ENCODE peak calls at places on chromosomes 16 and 17, in ten cellular contexts. B is BJ; T is colonic mucosa; Q is AG10803; W is heart left ventricle; G is IMR-90; L is kidney; V is CD8-positive, alpha-beta T cell; K is endothelial cell of umbilical vein; D is Peyer's patch. Z is an unnamed sample.

GRCh38 chr17:61491981-61492380 is 39.8 kb downstream of the TBX4 start:
- DNase-seq in B (no peak), T (no peak), Q (no peak), W (no peak), G (no peak), L (no peak), V (no peak), K (no peak), D (no peak), Z (no peak)

GRCh38 chr17:73943416-73943770 is 260.1 kb upstream of the RPL38 start:
- DNase-seq in B (no peak), T (no peak), Q (no peak), W (no peak), G (no peak), L (no peak), V (no peak), K (no peak), D (no peak), Z (no peak)

GRCh38 chr17:39246274-39246673 is 20.5 kb upstream of the STAC2 start:
- DNase-seq in B (no peak), T (no peak), Q (no peak), W (no peak), G (no peak), L (no peak), V (no peak), K (no peak), D (no peak), Z (no peak)

GRCh38 chr16:27445502-27446175 is 43.7 kb downstream of the IL21R start:
- DNase-seq in B (no peak), T (no peak), Q (no peak), W (peak), G (no peak), L (peak), V (no peak), K (no peak), D (peak), Z (no peak)

GRCh38 chr17:79027274-79027924 is 3.4 kb downstream of the C1QTNF1 start:
- DNase-seq in B (no peak), T (no peak), Q (no peak), W (peak), G (no peak), L (peak), V (no peak), K (no peak), D (peak), Z (no peak)

GRCh38 chr16:85208181-85208580 is 95.9 kb upstream of the CIBAR2 start:
- DNase-seq in B (no peak), T (no peak), Q (no peak), W (no peak), G (no peak), L (no peak), V (no peak), K (no peak), D (no peak), Z (no peak)

GRCh38 chr17:77445030-77445907 is 304.5 kb downstream of the SEC14L1 start:
- DNase-seq in B (no peak), T (peak), Q (peak), W (peak), G (peak), L (no peak), V (peak), K (no peak), D (no peak), Z (peak)

GRCh38 chr16:86536621-86537020 is 18.4 kb downstream of the MTHFSD start:
- DNase-seq in B (no peak), T (no peak), Q (no peak), W (no peak), G (no peak), L (peak), V (no peak), K (no peak), D (no peak), Z (no peak)

GRCh38 chr17:5780476-5780875 is 196.2 kb upstream of the NLRP1 start:
- DNase-seq in B (no peak), T (no peak), Q (peak), W (no peak), G (peak), L (no peak), V (no peak), K (peak), D (no peak), Z (no peak)

GRCh38 chr16:85712841-85713240 is 24.1 kb upstream of the GINS2 start:
- DNase-seq in B (no peak), T (no peak), Q (no peak), W (no peak), G (no peak), L (no peak), V (no peak), K (no peak), D (no peak), Z (no peak)

GRCh38 chr17:71501716-71502115 is 619.1 kb upstream of the SOX9 start:
- DNase-seq in B (no peak), T (no peak), Q (no peak), W (no peak), G (no peak), L (no peak), V (no peak), K (no peak), D (no peak), Z (no peak)

GRCh38 chr17:56917559-56918296 is 3.9 kb upstream of the TRIM25 start:
- DNase-seq in B (no peak), T (no peak), Q (no peak), W (no peak), G (no peak), L (no peak), V (no peak), K (no peak), D (no peak), Z (peak)

GRCh38 chr16:2786061-2786825 is 1.1 kb downstream of the PRSS33 start:
- DNase-seq in B (no peak), T (no peak), Q (no peak), W (peak), G (no peak), L (no peak), V (no peak), K (no peak), D (peak), Z (no peak)

GRCh38 chr17:233473-233941 is 52.1 kb upstream of the DOC2B start:
- DNase-seq in B (no peak), T (peak), Q (no peak), W (peak), G (no peak), L (peak), V (no peak), K (no peak), D (no peak), Z (no peak)

GRCh38 chr16:75207831-75208230 is 870 bp upstream of the CTRB2 start:
- DNase-seq in B (no peak), T (no peak), Q (no peak), W (no peak), G (no peak), L (no peak), V (no peak), K (no peak), D (no peak), Z (no peak)

GRCh38 chr17:46764335-46764708 is 54.2 kb downstream of the WNT3 start:
- DNase-seq in B (no peak), T (no peak), Q (no peak), W (no peak), G (no peak), L (no peak), V (no peak), K (no peak), D (no peak), Z (no peak)

GRCh38 chr17:49646391-49647255 is 31.3 kb downstream of the SPOP start:
- DNase-seq in B (peak), T (no peak), Q (peak), W (no peak), G (peak), L (no peak), V (no peak), K (peak), D (no peak), Z (peak)

GRCh38 chr17:37820313-37821024 is 75.6 kb upstream of the HNF1B start:
- DNase-seq in B (no peak), T (no peak), Q (no peak), W (no peak), G (no peak), L (no peak), V (no peak), K (no peak), D (no peak), Z (peak)

GRCh38 chr17:39625198-39625769 is 1.5 kb upstream of the PPP1R1B start:
- DNase-seq in B (no peak), T (peak), Q (no peak), W (no peak), G (no peak), L (no peak), V (no peak), K (no peak), D (no peak), Z (no peak)

GRCh38 chr17:79976451-79976850 is 59.2 kb downstream of the TBC1D16 start:
- DNase-seq in B (no peak), T (no peak), Q (no peak), W (no peak), G (no peak), L (peak), V (no peak), K (no peak), D (no peak), Z (no peak)

GRCh38 chr17:3558603-3559269 is 1.1 kb upstream of the TRPV3 start:
- DNase-seq in B (no peak), T (peak), Q (peak), W (no peak), G (peak), L (peak), V (no peak), K (no peak), D (peak), Z (peak)

GRCh38 chr17:10018461-10018891 is 113.4 kb upstream of the RCVRN start:
- DNase-seq in B (no peak), T (no peak), Q (no peak), W (no peak), G (no peak), L (no peak), V (no peak), K (no peak), D (no peak), Z (no peak)

GRCh38 chr16:28139530-28139929 is 72.2 kb downstream of the XPO6 start:
- DNase-seq in B (no peak), T (no peak), Q (no peak), W (no peak), G (no peak), L (no peak), V (no peak), K (no peak), D (no peak), Z (no peak)

GRCh38 chr17:29124135-29124930 is 55.9 kb downstream of the MYO18A start:
- DNase-seq in B (no peak), T (peak), Q (peak), W (no peak), G (peak), L (no peak), V (no peak), K (peak), D (peak), Z (peak)

GRCh38 chr16:73545713-73546112 is 497.8 kb upstream of the ZFHX3 start:
- DNase-seq in B (no peak), T (no peak), Q (no peak), W (no peak), G (no peak), L (no peak), V (no peak), K (no peak), D (no peak), Z (no peak)

GRCh38 chr16:81291117-81291516 is 23.6 kb upstream of the GAN start:
- DNase-seq in B (no peak), T (no peak), Q (no peak), W (no peak), G (no peak), L (no peak), V (no peak), K (no peak), D (no peak), Z (no peak)

GRCh38 chr17:2158011-2158410 is 103.1 kb downstream of the HIC1 start:
- DNase-seq in B (no peak), T (no peak), Q (peak), W (no peak), G (peak), L (no peak), V (no peak), K (no peak), D (no peak), Z (peak)

GRCh38 chr17:72107100-72107499 is 13.7 kb upstream of the SOX9 start:
- DNase-seq in B (no peak), T (no peak), Q (no peak), W (no peak), G (no peak), L (no peak), V (no peak), K (no peak), D (no peak), Z (no peak)

GRCh38 chr16:19463468-19464315 is 46.0 kb downstream of the TMC5 start:
- DNase-seq in B (no peak), T (peak), Q (no peak), W (no peak), G (no peak), L (no peak), V (no peak), K (no peak), D (no peak), Z (no peak)

GRCh38 chr17:1764274-1764673 is 2.4 kb downstream of the SERPINF1 start:
- DNase-seq in B (peak), T (peak), Q (peak), W (peak), G (peak), L (peak), V (peak), K (peak), D (peak), Z (peak)

GRCh38 chr16:66293207-66293735 is 73.2 kb upstream of the CDH5 start:
- DNase-seq in B (no peak), T (no peak), Q (no peak), W (no peak), G (no peak), L (peak), V (no peak), K (no peak), D (no peak), Z (no peak)

GRCh38 chr16:17951273-17951845 is 385.2 kb downstream of the NPIPA8 start:
- DNase-seq in B (peak), T (no peak), Q (peak), W (no peak), G (no peak), L (no peak), V (no peak), K (no peak), D (no peak), Z (no peak)

GRCh38 chr17:77641718-77642117 is 316.8 kb upstream of the TNRC6C start:
- DNase-seq in B (no peak), T (no peak), Q (no peak), W (no peak), G (no peak), L (no peak), V (no peak), K (no peak), D (no peak), Z (no peak)

GRCh38 chr16:66873685-66874055 is 6.6 kb upstream of the PDP2 start:
- DNase-seq in B (no peak), T (peak), Q (no peak), W (no peak), G (no peak), L (peak), V (no peak), K (no peak), D (no peak), Z (no peak)

GRCh38 chr17:77479817-77480508 is 339.2 kb downstream of the SEC14L1 start:
- DNase-seq in B (no peak), T (no peak), Q (no peak), W (peak), G (peak), L (no peak), V (no peak), K (no peak), D (no peak), Z (peak)

GRCh38 chr16:12257926-12258561 is 281.5 kb downstream of the SNX29 start:
- DNase-seq in B (no peak), T (peak), Q (no peak), W (peak), G (no peak), L (no peak), V (no peak), K (no peak), D (peak), Z (no peak)
- TF ChIP-seq CTCF in B (no peak), T (no peak), Q (no peak), W (no peak), G (peak), L (no peak), V (no peak), K (no peak), D (peak), Z (no peak)

DNA sequence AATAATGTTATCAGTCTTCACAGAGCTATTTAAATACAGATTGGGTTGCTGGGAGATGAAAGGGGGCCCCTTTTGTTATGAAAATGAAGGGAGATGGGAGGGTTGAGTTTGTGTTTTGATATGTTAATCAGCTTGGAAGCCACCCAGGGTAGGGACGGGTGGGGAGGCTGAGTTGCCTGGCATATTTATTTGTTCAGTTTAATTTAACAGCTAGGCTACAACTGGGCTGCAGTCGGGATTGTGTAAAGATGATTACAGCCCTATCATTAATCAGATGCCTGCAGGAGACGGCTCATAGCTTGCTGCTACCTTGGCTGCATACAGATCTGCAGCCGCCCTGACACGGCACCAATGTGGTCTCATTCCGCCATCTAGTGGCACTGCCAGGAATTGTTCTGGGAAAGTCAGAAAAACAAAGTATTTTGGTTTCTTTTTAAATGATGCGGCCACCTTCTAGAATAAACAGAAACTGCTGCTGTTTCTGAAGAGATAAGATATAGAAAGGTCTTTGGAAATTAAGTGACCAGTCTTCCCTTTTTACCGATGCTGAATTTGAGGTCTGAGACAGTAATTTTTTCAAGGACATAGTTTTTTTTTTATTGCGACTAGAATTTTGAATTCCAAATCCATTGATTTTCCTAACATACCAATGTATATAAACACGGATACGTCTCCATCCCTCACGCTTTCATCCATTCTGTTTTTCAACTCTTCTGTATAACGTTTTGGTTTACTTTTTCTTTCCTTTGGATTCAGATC is 458.0 kb upstream of the ASIC2 start:
- DNase-seq in B (peak), T (peak), Q (peak), W (peak), G (peak), L (peak), V (peak), K (peak), D (no peak), Z (peak)
- H3K4me3 ChIP-seq in B (no peak), T (no peak), Q (peak), W (no peak), G (no peak), L (no peak), V (no peak), K (peak), D (no peak), Z (no peak)

GRCh38 chr17:45296003-45296832 is 20.6 kb downstream of the MAP3K14 start:
- DNase-seq in B (no peak), T (no peak), Q (no peak), W (peak), G (peak), L (peak), V (no peak), K (peak), D (no peak), Z (no peak)

GRCh38 chr17:45291170-45291805 is 25.5 kb downstream of the MAP3K14 start:
- DNase-seq in B (no peak), T (no peak), Q (no peak), W (no peak), G (no peak), L (peak), V (no peak), K (no peak), D (peak), Z (no peak)

GRCh38 chr17:45292696-45293412 is 24.0 kb downstream of the MAP3K14 start:
- DNase-seq in B (no peak), T (no peak), Q (no peak), W (no peak), G (no peak), L (peak), V (no peak), K (no peak), D (peak), Z (no peak)

GRCh38 chr17:45294506-45294905 is 22.3 kb downstream of the MAP3K14 start:
- DNase-seq in B (no peak), T (no peak), Q (peak), W (no peak), G (peak), L (peak), V (no peak), K (peak), D (no peak), Z (peak)

DNA sequence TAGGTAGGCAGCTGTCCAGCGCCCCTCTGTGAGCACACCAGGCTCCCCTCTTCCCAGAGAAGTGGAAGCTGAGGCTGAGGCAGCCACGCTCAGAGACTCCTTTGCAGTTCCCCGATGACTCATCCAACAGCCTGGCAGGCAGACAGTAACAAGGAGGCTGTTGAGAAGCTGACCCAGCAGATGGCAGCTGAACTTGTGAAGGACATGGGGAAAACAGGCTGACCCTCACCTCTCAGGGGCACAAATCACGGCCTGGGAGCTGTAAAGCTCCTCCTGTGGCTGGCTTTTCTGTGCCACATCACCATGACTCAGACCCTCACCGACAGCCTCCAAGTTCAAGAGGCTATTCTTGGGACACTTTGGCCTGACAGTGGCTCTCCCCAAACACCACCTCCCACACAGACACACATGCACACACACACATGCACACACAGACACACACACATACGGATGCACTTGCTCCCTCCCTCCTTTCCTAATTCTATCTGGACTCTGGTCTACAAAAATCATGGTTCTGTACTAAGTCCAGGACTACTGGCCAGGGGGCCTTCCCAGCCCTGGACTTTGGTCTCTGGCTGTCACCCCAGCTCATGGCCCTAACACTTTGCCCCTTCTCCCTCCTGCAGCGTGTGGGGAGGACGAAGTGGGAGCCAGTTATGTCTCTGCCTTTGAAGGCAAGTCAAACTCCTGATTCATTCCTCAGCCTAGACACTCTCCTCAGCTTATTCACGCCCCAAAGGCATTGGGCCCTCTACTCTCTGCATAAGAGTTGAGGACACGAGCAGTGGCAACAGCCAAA is 23.2 kb downstream of the MAP3K14 start:
- DNase-seq in B (no peak), T (peak), Q (peak), W (peak), G (peak), L (peak), V (no peak), K (peak), D (peak), Z (peak)
- TF ChIP-seq CTCF in B (peak), T (no peak), Q (peak), W (peak), G (peak), L (peak), V (no peak), K (peak), D (peak), Z (peak)

GRCh38 chr17:7651097-7651958 is 602 bp downstream of the ATP1B2 start:
- DNase-seq in B (no peak), T (no peak), Q (no peak), W (peak), G (no peak), L (peak), V (no peak), K (no peak), D (no peak), Z (no peak)
- H3K4me3 ChIP-seq in B (peak), T (peak), Q (no peak), W (peak), G (peak), L (peak), V (peak), K (no peak), D (peak), Z (peak)

DNA sequence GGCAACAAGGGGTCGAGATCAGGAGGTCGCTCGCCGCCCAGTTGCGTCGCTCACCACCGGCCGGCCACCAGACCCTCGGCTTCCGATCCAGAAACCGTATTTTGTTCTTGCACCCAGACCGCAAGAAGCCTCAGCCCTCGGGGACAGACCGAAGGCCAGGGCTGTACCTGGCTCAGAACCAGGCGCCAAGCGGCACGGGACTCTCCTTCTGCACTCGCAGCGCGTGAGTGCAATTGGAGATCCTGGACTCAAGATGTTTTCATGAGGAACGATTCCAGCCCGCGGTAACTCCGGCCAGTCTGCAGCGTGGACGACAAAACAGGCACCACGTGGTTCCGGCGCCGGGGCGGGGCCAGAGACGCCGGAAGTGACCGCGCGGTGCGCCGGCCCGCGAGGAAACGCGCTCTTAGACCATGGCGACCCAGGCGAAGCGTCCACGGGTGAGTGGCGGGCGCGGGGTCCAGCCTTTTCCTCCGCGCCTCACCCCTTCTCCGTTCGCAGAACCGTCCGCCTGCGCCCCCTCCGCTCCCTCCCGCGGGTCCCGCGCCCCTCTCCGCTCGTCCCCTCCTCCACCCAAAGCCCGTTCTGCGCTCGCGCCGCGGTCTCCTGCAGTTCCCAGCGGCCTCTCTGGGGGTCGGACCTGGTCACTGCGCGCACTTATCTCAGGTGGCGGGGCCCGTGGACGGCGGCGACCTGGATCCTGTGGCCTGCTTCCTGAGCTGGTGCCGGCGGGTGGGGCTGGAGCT is at the start of gene SETD6:
- DNase-seq in B (peak), T (peak), Q (peak), W (peak), G (peak), L (peak), V (peak), K (peak), D (peak), Z (peak)
- TF ChIP-seq CTCF in B (peak), T (no peak), Q (no peak), W (peak), G (peak), L (peak), V (no peak), K (no peak), D (peak), Z (peak)